ENCODE peak calls at places on chromosomes 5 and 9, in four cellular contexts. E, R, N and L are unnamed samples.

GRCh38 chr5:156883316-156883875 is 33.3 kb downstream of the PPP1R2B start:
- DNase-seq in E (no peak), R (no peak), N (no peak), L (no peak)

GRCh38 chr5:36949593-36949992 is 73.0 kb downstream of the NIPBL start:
- DNase-seq in E (no peak), R (no peak), N (no peak), L (no peak)

GRCh38 chr9:16100596-16101091 is 547.8 kb downstream of the CCDC171 start:
- DNase-seq in E (peak; percentile 69), R (no peak), N (no peak), L (no peak)

GRCh38 chr5:107457138-107457537 is 213.6 kb downstream of the EFNA5 start:
- DNase-seq in E (no peak), R (no peak), N (no peak), L (no peak)

GRCh38 chr5:7078090-7078489 is 317.8 kb upstream of the ADCY2 start:
- DNase-seq in E (no peak), R (no peak), N (no peak), L (no peak)

GRCh38 chr5:65672787-65673186 is 48.0 kb downstream of the SHLD3 start:
- DNase-seq in E (peak; percentile 30), R (no peak), N (peak; percentile 67), L (no peak)

GRCh38 chr5:142325677-142326479 is 1.1 kb upstream of the SPRY4 start:
- DNase-seq in E (peak; percentile 76), R (peak; percentile 32), N (peak; percentile 81), L (peak; percentile 9)

GRCh38 chr5:51495672-51496071 is 112.4 kb downstream of the ISL1 start:
- DNase-seq in E (no peak), R (no peak), N (peak; percentile 91), L (peak; percentile 80)

GRCh38 chr5:113035096-113035495 is 58.5 kb downstream of the DCP2 start:
- DNase-seq in E (no peak), R (no peak), N (no peak), L (no peak)